ENCODE peak calls at places on chromosomes 3 and 15, in four cellular contexts. J, V, T and W are unnamed samples.

GRCh38 chr3:139758654-139759291 is 81.0 kb upstream of the NMNAT3 start:
- DNase-seq in J (no peak), V (no peak), T (no peak), W (no peak)

GRCh38 chr3:196422976-196423781 is 9.0 kb downstream of the UBXN7 start:
- DNase-seq in J (no peak), V (no peak), T (no peak), W (peak; percentile 33)

GRCh38 chr3:58210761-58211477 is at the start of gene DNASE1L3:
- DNase-seq in J (no peak), V (no peak), T (no peak), W (no peak)

GRCh38 chr3:99795573-99795972 is 22.1 kb upstream of the CMSS1 start:
- DNase-seq in J (no peak), V (no peak), T (no peak), W (no peak)

GRCh38 chr3:172476339-172476738 is 28.1 kb upstream of the GHSR start:
- DNase-seq in J (no peak), V (no peak), T (no peak), W (no peak)

GRCh38 chr3:121992601-121993560 is 29.2 kb downstream of the ILDR1 start:
- DNase-seq in J (no peak), V (no peak), T (peak; percentile 74), W (no peak)

GRCh38 chr3:14845180-14845579 is 26.4 kb downstream of the FGD5 start:
- DNase-seq in J (no peak), V (no peak), T (no peak), W (no peak)

GRCh38 chr3:107421170-107421792 is 44.0 kb downstream of the CCDC54 start:
- DNase-seq in J (no peak), V (peak; percentile 52), T (no peak), W (no peak)

GRCh38 chr3:106299300-106300098 is 430.7 kb upstream of the CBLB start:
- DNase-seq in J (no peak), V (no peak), T (peak; percentile 90), W (no peak)

GRCh38 chr15:47685141-47685870 is 32.0 kb upstream of the SEMA6D start:
- DNase-seq in J (no peak), V (no peak), T (no peak), W (no peak)

GRCh38 chr3:84547971-84548970 is 410.5 kb upstream of the CADM2 start:
- DNase-seq in J (peak; percentile 77), V (peak; percentile 36), T (no peak), W (peak; percentile 3)

GRCh38 chr3:197518794-197519451 is 36.8 kb downstream of the BDH1 start:
- DNase-seq in J (no peak), V (no peak), T (no peak), W (no peak)

GRCh38 chr3:21752749-21753347 is 1.8 kb upstream of the ZNF385D start:
- DNase-seq in J (no peak), V (peak; percentile 2), T (no peak), W (peak; percentile 23)

GRCh38 chr3:192064959-192065358 is 604.0 kb downstream of the PYDC2 start:
- DNase-seq in J (no peak), V (no peak), T (no peak), W (no peak)

GRCh38 chr3:123723527-123724168 is 138.8 kb upstream of the HACD2 start:
- DNase-seq in J (peak; percentile 63), V (peak; percentile 62), T (peak; percentile 27), W (peak; percentile 77)

GRCh38 chr3:120798346-120798745 is 55.8 kb downstream of the GTF2E1 start:
- DNase-seq in J (no peak), V (no peak), T (no peak), W (no peak)

GRCh38 chr3:152271465-152272035 is 2.8 kb downstream of the MBNL1 start:
- DNase-seq in J (no peak), V (no peak), T (no peak), W (no peak)
- TF ChIP-seq ETV6 in J (no peak), V (no peak), T (no peak), W (no peak)

GRCh38 chr15:70281811-70282307 is 184.1 kb upstream of the TLE3 start:
- DNase-seq in J (no peak), V (no peak), T (no peak), W (no peak)
- TF ChIP-seq USF2 in J (no peak), V (no peak), T (no peak), W (no peak)

GRCh38 chr15:26866298-26867198 is at the start of gene GABRA5:
- DNase-seq in J (peak; percentile 79), V (no peak), T (no peak), W (no peak)

GRCh38 chr15:26868029-26868685 is 1.3 kb downstream of the GABRA5 start:
- DNase-seq in J (no peak), V (no peak), T (no peak), W (no peak)

GRCh38 chr15:26867199-26868007 is 541 bp downstream of the GABRA5 start:
- DNase-seq in J (peak; percentile 48), V (no peak), T (no peak), W (no peak)

GRCh38 chr15:26869628-26870027 is 2.8 kb downstream of the GABRA5 start:
- DNase-seq in J (no peak), V (no peak), T (no peak), W (no peak)

DNA sequence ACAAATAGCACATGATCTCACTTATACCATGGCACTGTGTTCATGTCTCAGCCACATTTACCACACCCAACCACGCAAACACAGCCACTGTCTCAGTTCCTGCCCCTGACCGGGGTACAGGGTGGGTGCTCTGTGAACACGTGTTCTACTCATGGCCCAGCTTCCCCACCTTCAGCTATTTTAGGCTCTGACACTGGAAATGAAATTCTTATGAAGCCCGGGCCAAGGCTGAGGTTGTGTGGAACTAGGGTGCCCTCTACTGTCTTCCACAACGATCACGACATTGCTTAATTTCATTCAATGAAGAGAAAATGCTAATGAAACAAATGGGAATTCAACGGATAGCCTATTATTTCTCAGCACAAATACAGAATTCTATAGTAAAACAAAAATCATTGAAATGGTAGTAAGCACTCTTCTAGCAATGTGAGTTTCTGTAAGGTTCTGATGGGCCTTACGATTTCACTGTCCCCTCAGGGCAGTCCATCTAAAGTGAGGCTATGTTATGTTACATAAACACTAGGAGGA is 2.1 kb upstream of the GABRA5 start:
- DNase-seq in J (peak; percentile 60), V (no peak), T (no peak), W (peak; percentile 44)
- TF ChIP-seq ETV6 in J (no peak), V (no peak), T (no peak), W (no peak)

DNA sequence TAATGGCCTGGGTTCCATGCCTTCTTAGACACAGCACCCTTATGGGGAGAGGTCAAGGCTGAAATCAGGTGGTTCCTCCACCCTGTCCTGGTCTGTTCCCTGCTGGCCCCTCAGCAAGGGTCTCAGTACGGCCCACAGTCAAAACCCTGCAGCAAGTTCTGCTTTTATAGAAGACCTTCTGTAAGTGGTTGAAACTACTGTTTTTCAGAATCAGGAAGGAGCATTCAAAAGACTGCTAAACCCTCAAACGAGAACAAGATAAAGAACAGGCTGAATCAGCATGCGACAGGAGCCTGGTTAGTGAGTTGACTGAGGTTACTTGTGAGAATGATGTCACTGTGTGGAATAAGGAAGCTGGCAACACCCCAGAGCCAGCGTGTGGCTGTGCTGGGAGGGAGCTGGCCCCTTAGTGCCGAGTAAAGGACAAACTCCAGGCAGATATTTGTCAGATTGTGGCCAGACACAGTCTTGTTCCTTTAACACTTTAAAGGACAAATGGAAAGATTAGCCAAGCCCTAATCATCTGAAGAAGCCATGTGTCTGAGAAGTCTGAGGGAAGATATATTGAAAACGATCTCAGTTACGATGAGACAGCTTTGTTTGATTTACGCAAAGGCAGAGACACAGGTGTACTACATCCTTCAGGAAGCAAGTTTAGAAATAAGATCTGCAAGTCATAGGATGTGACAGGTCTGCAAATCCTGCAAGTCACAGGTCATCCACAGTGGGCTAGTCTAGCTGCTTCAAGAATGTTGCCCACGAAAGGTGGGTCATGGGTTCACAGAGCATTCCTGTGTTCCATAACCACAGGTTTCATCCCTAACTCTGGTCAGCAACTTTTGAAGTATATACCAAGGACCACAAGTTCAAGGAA is 54.0 kb downstream of the B3GNT5 start:
- DNase-seq in J (no peak), V (no peak), T (peak; percentile 21), W (peak; percentile 47)
- TF ChIP-seq USF2 in J (no peak), V (no peak), T (no peak), W (no peak)

GRCh38 chr3:98599647-98600411 is 6.4 kb upstream of the CPOX start:
- DNase-seq in J (no peak), V (peak; percentile 21), T (no peak), W (no peak)
- TF ChIP-seq ETV6 in J (no peak), V (no peak), T (no peak), W (no peak)

GRCh38 chr15:92097473-92098178 is 244.1 kb downstream of the SLCO3A1 start:
- DNase-seq in J (peak; percentile 76), V (peak; percentile 30), T (peak; percentile 20), W (peak; percentile 36)
- TF ChIP-seq USF2 in J (no peak), V (no peak), T (no peak), W (no peak)

GRCh38 chr3:129708328-129708861 is 101.9 kb upstream of the PLXND1 start:
- DNase-seq in J (no peak), V (no peak), T (no peak), W (no peak)
- TF ChIP-seq ETV6 in J (no peak), V (no peak), T (no peak), W (no peak)

DNA sequence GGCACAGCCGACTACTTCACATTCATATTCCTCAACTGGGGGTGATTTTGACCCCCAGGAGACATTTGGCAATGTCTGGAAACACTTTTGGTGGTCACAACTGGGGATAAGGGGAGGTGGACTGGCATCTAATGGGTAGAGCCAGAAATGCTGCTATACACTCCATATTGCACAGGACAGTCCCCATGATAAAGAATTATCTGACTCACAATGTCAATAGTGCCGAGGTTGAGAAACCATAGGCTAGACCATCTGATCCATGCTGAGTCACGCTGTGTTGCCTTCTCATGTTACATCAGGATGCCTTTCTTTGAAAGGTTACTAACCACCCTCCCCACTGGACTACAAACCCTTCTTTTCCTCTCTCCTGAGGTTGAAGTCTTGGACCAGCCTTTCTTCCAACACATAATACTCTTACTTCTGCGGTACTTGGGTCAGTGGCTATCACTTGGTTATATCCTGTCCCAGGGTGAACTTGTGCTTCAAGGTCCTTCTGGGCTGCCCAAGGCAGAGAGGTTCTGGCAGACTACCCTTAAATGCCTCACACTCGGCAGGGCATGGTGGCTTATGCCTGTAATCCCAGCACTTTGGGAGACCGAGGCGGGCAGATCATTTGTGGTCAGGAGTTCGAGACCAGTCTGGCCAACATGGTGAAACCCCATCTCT is 68.8 kb downstream of the CTNNB1 start:
- DNase-seq in J (no peak), V (peak; percentile 96), T (no peak), W (peak; percentile 87)
- TF ChIP-seq USF2 in J (no peak), V (no peak), T (no peak), W (no peak)

GRCh38 chr3:5428607-5429516 is 241.4 kb downstream of the EDEM1 start:
- DNase-seq in J (no peak), V (no peak), T (peak; percentile 77), W (peak; percentile 97)
- TF ChIP-seq ETV6 in J (no peak), V (no peak), T (no peak), W (peak; percentile 89)

GRCh38 chr15:71440479-71441071 is 325.3 kb downstream of the THSD4 start:
- DNase-seq in J (no peak), V (peak; percentile 27), T (peak; percentile 23), W (no peak)
- TF ChIP-seq USF2 in J (no peak), V (no peak), T (no peak), W (no peak)